ENCODE peak calls at places on chromosomes 6 and 20, in eight cellular contexts. I is NCI-H345; K is H54; O is foreskin fibroblast; Q is astrocyte of the spinal cord; F is caudate nucleus; R is NCI-H2107; S is CD4-positive, alpha-beta T cell. C is an unnamed sample.

GRCh38 chr6:19834858-19835257 is 2.3 kb upstream of the ID4 start:
- DNase-seq in I (no peak), K (no peak), O (no peak), Q (no peak), F (no peak), R (no peak), S (no peak), C (no peak)

GRCh38 chr20:16349518-16350295 is 223.5 kb downstream of the KIF16B start:
- DNase-seq in I (no peak), K (no peak), O (peak; percentile 34), Q (peak; percentile 5), F (no peak), R (no peak), S (no peak), C (no peak)

GRCh38 chr6:116562614-116563013 is 8.7 kb upstream of the RWDD1 start:
- DNase-seq in I (no peak), K (no peak), O (no peak), Q (no peak), F (no peak), R (no peak), S (no peak), C (no peak)

GRCh38 chr6:51855310-51856082 is 231.9 kb downstream of the PKHD1 start:
- DNase-seq in I (peak; percentile 59), K (peak; percentile 24), O (peak; percentile 1), Q (peak; percentile 55), F (no peak), R (peak; percentile 3), S (no peak), C (peak; percentile 20)

GRCh38 chr20:34604980-34605788 is 46.7 kb downstream of the MAP1LC3A start:
- DNase-seq in I (no peak), K (no peak), O (peak; percentile 86), Q (peak; percentile 60), F (no peak), R (no peak), S (no peak), C (no peak)

GRCh38 chr6:136103101-136103688 is 146.9 kb downstream of the MTFR2 start:
- DNase-seq in I (no peak), K (no peak), O (no peak), Q (no peak), F (no peak), R (no peak), S (no peak), C (no peak)

GRCh38 chr6:160428818-160429744 is 80.9 kb downstream of the SLC22A3 start:
- DNase-seq in I (no peak), K (no peak), O (no peak), Q (no peak), F (no peak), R (no peak), S (no peak), C (no peak)

GRCh38 chr6:19803331-19804330 is 33.5 kb upstream of the ID4 start:
- DNase-seq in I (peak; percentile 27), K (no peak), O (no peak), Q (peak; percentile 37), F (no peak), R (no peak), S (no peak), C (no peak)

GRCh38 chr20:63567132-63567381 is 7.0 kb downstream of the HELZ2 start:
- DNase-seq in I (no peak), K (no peak), O (no peak), Q (no peak), F (no peak), R (no peak), S (no peak), C (no peak)

GRCh38 chr6:156783958-156784357 is 6.8 kb downstream of the ARID1B start:
- DNase-seq in I (no peak), K (no peak), O (no peak), Q (no peak), F (no peak), R (no peak), S (no peak), C (no peak)